ENCODE peak calls at places on chromosomes 6 and 20, in seven cellular contexts. C is stomach; I is iPS-NIHi11; E is bronchial epithelial cell; N is EL; P is activated CD8-positive, alpha-beta memory T cell treated with anti-CD3 and anti-CD28 coated beads, Interleukin-2, amount 50 U/mL, for 4 hours; Q is fibroblast of lung. R is an unnamed sample.
A peak's percentile ranks its signal among the peaks of the same experiment; 100 is the strongest.

GRCh38 chr6:4928426-4928825 is 75.4 kb downstream of the RPP40 start:
- DNase-seq in N (peak; percentile 71), P (no peak), Q (peak; percentile 28), C (no peak), I (no peak), E (no peak), R (no peak)

GRCh38 chr6:73566954-73567591 is 46.2 kb upstream of the EEF1A1 start:
- DNase-seq in C (peak; percentile 84), N (peak; percentile 72), E (peak; percentile 55), Q (peak; percentile 85), I (peak; percentile 39), P (no peak), R (peak; percentile 91)

GRCh38 chr6:6328451-6328850 is 8.0 kb upstream of the F13A1 start:
- DNase-seq in Q (no peak), C (no peak), E (no peak), P (no peak), N (no peak), I (no peak), R (no peak)

GRCh38 chr20:62313460-62314338 is 10.9 kb downstream of the ADRM1 start:
- DNase-seq in P (no peak), Q (no peak), C (no peak), E (no peak), I (no peak), N (no peak), R (no peak)

GRCh38 chr20:8132015-8132631 is at the start of gene PLCB1:
- DNase-seq in C (peak; percentile 87), Q (peak; percentile 83), E (no peak), N (peak; percentile 86), P (peak; percentile 78), I (peak; percentile 92), R (peak; percentile 81)

GRCh38 chr6:41970436-41970846 is 28.8 kb upstream of the CCND3 start:
- DNase-seq in P (peak; percentile 60), E (peak; percentile 66), C (no peak), N (peak; percentile 40), Q (peak; percentile 49), I (no peak), R (no peak)

GRCh38 chr20:54557836-54558590 is 82.6 kb downstream of the DOK5 start:
- DNase-seq in Q (peak; percentile 29), I (no peak), P (no peak), E (no peak), N (no peak), C (no peak), R (no peak)

GRCh38 chr6:31785475-31785874 is 8.3 kb upstream of the VWA7 start:
- DNase-seq in I (peak; percentile 2), Q (no peak), E (no peak), C (no peak), N (no peak), P (no peak), R (no peak)

GRCh38 chr6:153727910-153728309 is 311.1 kb upstream of the OPRM1 start:
- DNase-seq in C (no peak), Q (no peak), P (no peak), N (peak; percentile 12), E (peak; percentile 21), I (no peak), R (no peak)

GRCh38 chr6:97778290-97779038 is 495.4 kb upstream of the MMS22L start:
- DNase-seq in Q (no peak), P (no peak), I (peak; percentile 50), C (no peak), E (peak; percentile 29), N (no peak), R (no peak)

GRCh38 chr20:61486198-61486597 is 234.1 kb downstream of the CDH4 start:
- DNase-seq in N (no peak), Q (no peak), P (no peak), C (no peak), E (no peak), I (no peak), R (no peak)

GRCh38 chr6:41692735-41693134 is 42.7 kb downstream of the TFEB start:
- DNase-seq in I (no peak), E (no peak), N (no peak), Q (no peak), P (no peak), C (no peak), R (no peak)

GRCh38 chr6:152428126-152428525 is 209.0 kb downstream of the SYNE1 start:
- DNase-seq in P (no peak), C (no peak), N (no peak), E (no peak), Q (no peak), I (peak; percentile 10), R (no peak)

GRCh38 chr6:168385380-168385779 is 55.6 kb upstream of the SMOC2 start:
- DNase-seq in N (no peak), E (no peak), I (no peak), Q (no peak), C (no peak), P (no peak), R (no peak)

GRCh38 chr6:112214749-112215269 is 39.6 kb downstream of the LAMA4 start:
- DNase-seq in Q (no peak), N (no peak), E (no peak), I (no peak), P (no peak), C (no peak), R (no peak)

R was measured in mucosa of descending colon.